ENCODE peak calls at places on chromosomes 11 and 22, in nine cellular contexts. K is endodermal cell; O is endothelial cell of umbilical vein; Z is cardiac muscle cell; V is testis; W is lower lobe of right lung; X is CD8-positive, alpha-beta T cell; U is esophagus muscularis mucosa; R is neuronal stem cell. I is an unnamed sample. For H3K4me1, the result is how much of the 10 kb centered on the place peaks cover.

GRCh38 chr22:30830907-30831306 is 136.2 kb downstream of the OSBP2 start:
- DNase-seq in W (no peak), Z (peak), R (no peak), U (no peak), K (peak), V (no peak), X (no peak), O (peak), I (no peak)

GRCh38 chr22:39298194-39298987 is 21.0 kb downstream of the RPL3 start:
- DNase-seq in V (no peak), X (no peak), W (no peak), O (no peak), K (peak), U (no peak), R (no peak), Z (no peak), I (no peak)

GRCh38 chr11:64086263-64086938 is 50.7 kb downstream of the FLRT1 start:
- DNase-seq in O (no peak), X (no peak), R (no peak), K (no peak), W (no peak), Z (peak), U (no peak), V (peak), I (no peak)

GRCh38 chr22:20996598-20997535 is 5.1 kb downstream of the THAP7 start:
- DNase-seq in R (no peak), U (no peak), K (no peak), W (no peak), Z (no peak), V (no peak), O (no peak), X (no peak), I (no peak)

GRCh38 chr11:18229501-18229900 is 7.1 kb downstream of the SAA4 start:
- DNase-seq in W (no peak), R (no peak), O (no peak), X (no peak), U (no peak), K (no peak), Z (no peak), V (no peak), I (no peak)

GRCh38 chr11:36105743-36106581 is 162.1 kb downstream of the LDLRAD3 start:
- DNase-seq in Z (no peak), X (no peak), V (no peak), U (no peak), R (no peak), O (peak), W (no peak), K (no peak), I (no peak)

GRCh38 chr11:86061483-86061882 is 7.4 kb downstream of the PICALM start:
- DNase-seq in R (no peak), V (no peak), X (no peak), U (no peak), Z (no peak), K (no peak), O (no peak), W (no peak), I (no peak)

GRCh38 chr11:118938491-118939411 is 13.0 kb upstream of the BCL9L start:
- DNase-seq in K (peak), Z (peak), W (peak), V (no peak), R (no peak), O (no peak), U (no peak), X (no peak), I (peak)

GRCh38 chr11:109728056-109728455 is 306.1 kb downstream of the C11orf87 start:
- DNase-seq in Z (no peak), K (no peak), V (no peak), X (no peak), W (no peak), R (no peak), O (no peak), U (no peak), I (no peak)

GRCh38 chr11:122168218-122168617 is 52.2 kb upstream of the BLID start:
- DNase-seq in K (no peak), V (no peak), W (no peak), X (no peak), O (peak), U (no peak), Z (no peak), R (no peak), I (no peak)
- H3K4me1 ChIP-seq in K (under half), V (under half), W (under half), X (under half), O (half or more), U (under half), Z (under half), R (under half), I (under half)

GRCh38 chr22:28935713-28936112 is 52.3 kb downstream of the ZNRF3 start:
- DNase-seq in O (no peak), U (no peak), K (no peak), X (no peak), Z (no peak), V (no peak), R (no peak), W (no peak), I (no peak)
- H3K4me1 ChIP-seq in O (under half), U (under half), K (under half), X (under half), Z (half or more), V (under half), R (under half), W (under half), I (under half)

GRCh38 chr11:10454902-10455631 is at the start of gene AMPD3:
- DNase-seq in U (no peak), R (no peak), O (no peak), W (no peak), K (no peak), Z (peak), V (peak), X (no peak), I (no peak)
- H3K4me1 ChIP-seq in U (under half), R (under half), O (under half), W (under half), K (under half), Z (under half), V (under half), X (half or more), I (under half)

DNA sequence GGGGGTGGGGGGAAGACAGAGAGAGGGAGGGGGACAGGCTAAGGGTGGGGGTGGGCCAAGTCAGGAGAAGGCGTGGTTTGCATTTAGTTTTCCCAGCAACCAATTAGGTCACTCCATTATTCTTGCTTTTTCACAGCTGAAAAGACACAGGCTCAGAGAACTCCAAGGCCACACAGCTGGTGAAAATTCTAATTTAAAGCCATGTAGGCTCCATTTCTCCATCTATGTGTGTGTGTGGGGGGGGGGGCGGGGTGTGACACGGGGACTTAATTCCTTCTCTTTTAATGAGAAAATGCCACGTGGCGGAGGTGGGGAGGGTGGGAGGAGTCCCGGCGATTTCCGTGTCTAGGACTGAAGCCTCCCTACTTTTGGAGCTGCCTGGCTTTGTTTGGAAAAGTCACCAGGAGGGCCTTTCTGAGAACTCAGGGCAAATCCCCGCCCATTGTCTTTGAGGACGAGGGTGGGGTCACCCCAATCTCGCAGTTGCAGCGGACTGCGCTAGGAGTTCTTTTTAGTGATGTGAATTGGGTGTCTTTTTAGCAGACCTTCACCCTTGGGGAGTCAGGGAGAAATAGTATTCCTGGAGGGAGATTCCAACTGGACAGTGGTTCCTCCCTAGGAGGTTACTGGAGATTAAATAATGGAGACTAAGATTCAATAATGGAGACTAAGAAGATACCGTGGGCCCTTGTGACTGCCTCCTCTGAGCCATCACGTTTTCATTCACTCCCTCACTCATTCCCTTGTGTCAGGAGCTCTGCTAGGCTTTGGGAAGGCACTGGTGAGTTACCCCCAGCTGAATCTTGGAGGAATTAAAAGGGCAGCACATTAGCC is 36.4 kb upstream of the PTPRJ start:
- DNase-seq in X (no peak), U (no peak), K (peak), O (no peak), R (peak), W (peak), V (no peak), Z (no peak), I (peak)
- H3K4me1 ChIP-seq in X (under half), U (under half), K (under half), O (under half), R (under half), W (under half), V (under half), Z (under half), I (under half)

GRCh38 chr11:57500926-57501325 is 14.6 kb downstream of the SLC43A1 start:
- DNase-seq in K (no peak), O (no peak), U (no peak), Z (no peak), W (no peak), X (no peak), V (no peak), R (no peak), I (no peak)
- H3K4me1 ChIP-seq in K (under half), O (under half), U (under half), Z (under half), W (under half), X (under half), V (under half), R (under half), I (under half)

GRCh38 chr11:61973603-61974162 is 6.2 kb upstream of the FTH1 start:
- DNase-seq in O (no peak), W (no peak), U (peak), X (no peak), R (no peak), Z (no peak), K (peak), V (no peak), I (peak)
- H3K4me1 ChIP-seq in O (half or more), W (half or more), U (half or more), X (under half), R (under half), Z (under half), K (under half), V (half or more), I (half or more)

DNA sequence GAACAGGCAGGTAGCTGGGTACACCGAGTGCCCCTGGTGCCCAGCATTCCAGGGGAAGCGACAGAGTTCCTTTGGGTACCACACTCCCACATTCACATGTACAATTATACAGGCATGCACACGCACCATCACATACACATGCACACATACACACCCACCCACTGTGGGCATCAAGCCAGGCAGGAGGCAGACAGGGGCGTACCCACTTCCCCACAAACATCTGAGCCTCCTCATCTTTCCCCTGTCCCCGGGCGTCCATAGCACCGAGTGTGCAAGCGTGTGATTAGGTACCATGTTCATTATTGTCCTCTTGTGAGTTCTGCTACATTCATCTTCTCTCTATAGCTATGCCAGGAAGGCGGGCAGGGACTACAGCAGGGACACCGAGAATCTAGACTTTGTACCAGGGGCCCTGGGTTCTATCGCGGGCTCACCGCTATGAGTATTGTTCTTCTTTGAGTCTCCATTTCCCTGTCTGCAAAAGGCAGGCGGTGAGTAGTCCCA is 2.1 kb upstream of the CARD10 start:
- DNase-seq in X (no peak), R (no peak), K (no peak), V (no peak), W (no peak), U (no peak), O (no peak), Z (no peak), I (no peak)
- H3K4me1 ChIP-seq in X (under half), R (under half), K (under half), V (under half), W (under half), U (under half), O (under half), Z (under half), I (under half)

GRCh38 chr11:2381494-2382128 is 4.5 kb downstream of the CD81 start:
- DNase-seq in R (no peak), U (no peak), K (no peak), X (no peak), Z (no peak), V (no peak), W (peak), O (no peak), I (no peak)

GRCh38 chr11:2379471-2380174 is 2.5 kb downstream of the CD81 start:
- DNase-seq in K (no peak), U (no peak), Z (no peak), R (no peak), X (no peak), V (no peak), O (no peak), W (peak), I (no peak)

GRCh38 chr11:2378527-2379210 is 1.6 kb downstream of the CD81 start:
- DNase-seq in O (peak), V (no peak), U (no peak), K (no peak), W (peak), R (no peak), X (no peak), Z (peak), I (no peak)

GRCh38 chr11:2380807-2381350 is 3.8 kb downstream of the CD81 start:
- DNase-seq in W (peak), X (no peak), K (peak), Z (peak), R (no peak), O (peak), V (peak), U (peak), I (peak)

GRCh38 chr11:2380396-2380795 is 3.3 kb downstream of the CD81 start:
- DNase-seq in V (no peak), Z (no peak), R (no peak), W (no peak), U (no peak), O (no peak), X (no peak), K (no peak), I (no peak)
- H3K4me1 ChIP-seq in V (half or more), Z (under half), R (under half), W (half or more), U (half or more), O (under half), X (half or more), K (under half), I (half or more)

GRCh38 chr22:46096051-46096450 is 54.3 kb upstream of the PPARA start:
- DNase-seq in R (no peak), X (no peak), V (no peak), Z (no peak), U (no peak), W (no peak), K (no peak), O (no peak), I (no peak)
- H3K4me1 ChIP-seq in R (under half), X (under half), V (half or more), Z (under half), U (half or more), W (half or more), K (under half), O (under half), I (under half)

GRCh38 chr11:7525424-7525823 is 11.6 kb downstream of the PPFIBP2 start:
- DNase-seq in W (no peak), U (no peak), K (no peak), R (no peak), V (no peak), Z (no peak), X (no peak), O (no peak), I (no peak)
- H3K4me1 ChIP-seq in W (under half), U (under half), K (under half), R (under half), V (under half), Z (under half), X (half or more), O (under half), I (under half)

I was measured in upper lobe of right lung.